ENCODE peak calls at places on chromosome 3, in eight cellular contexts. One of them, this sample, is unnamed.

GRCh38 chr3:82033186-82033585 is 271.7 kb upstream of the GBE1 start:
- DNase-seq in transverse colon: no peak
- DNase-seq in adipocyte: no peak
- DNase-seq in neuronal stem cell: no peak
- DNase-seq in astrocyte: no peak
- DNase-seq in ovary: no peak
- DNase-seq in IMR-90: no peak
- DNase-seq in GM23338: no peak
- DNase-seq in this sample: no peak

GRCh38 chr3:36525115-36525711 is 144.9 kb downstream of the STAC start:
- DNase-seq in transverse colon: no peak
- DNase-seq in adipocyte: peak; percentile 29
- DNase-seq in neuronal stem cell: no peak
- DNase-seq in astrocyte: peak; percentile 78
- DNase-seq in ovary: no peak
- DNase-seq in IMR-90: peak; percentile 4
- DNase-seq in GM23338: peak; percentile 8
- DNase-seq in this sample: no peak

GRCh38 chr3:38829404-38829803 is 13.4 kb upstream of the SCN10A start:
- DNase-seq in transverse colon: no peak
- DNase-seq in adipocyte: peak; percentile 73
- DNase-seq in neuronal stem cell: no peak
- DNase-seq in astrocyte: peak; percentile 73
- DNase-seq in ovary: no peak
- DNase-seq in IMR-90: peak; percentile 89
- DNase-seq in GM23338: no peak
- DNase-seq in this sample: no peak

GRCh38 chr3:73669268-73669667 is 44.5 kb upstream of the PDZRN3 start:
- DNase-seq in transverse colon: no peak
- DNase-seq in adipocyte: peak; percentile 30
- DNase-seq in neuronal stem cell: no peak
- DNase-seq in astrocyte: peak; percentile 32
- DNase-seq in ovary: no peak
- DNase-seq in IMR-90: peak; percentile 81
- DNase-seq in GM23338: no peak
- DNase-seq in this sample: no peak

GRCh38 chr3:169324454-169324789 is 339.1 kb downstream of the MECOM start:
- DNase-seq in transverse colon: no peak
- DNase-seq in adipocyte: no peak
- DNase-seq in neuronal stem cell: no peak
- DNase-seq in astrocyte: no peak
- DNase-seq in ovary: no peak
- DNase-seq in IMR-90: no peak
- DNase-seq in GM23338: no peak
- DNase-seq in this sample: no peak

GRCh38 chr3:155080692-155081091 is 573 bp downstream of the MME start:
- DNase-seq in transverse colon: no peak
- DNase-seq in adipocyte: peak; percentile 45
- DNase-seq in neuronal stem cell: no peak
- DNase-seq in astrocyte: no peak
- DNase-seq in ovary: no peak
- DNase-seq in IMR-90: no peak
- DNase-seq in GM23338: peak; percentile 6
- DNase-seq in this sample: no peak

GRCh38 chr3:124951511-124952390 is 17.2 kb upstream of the MUC13 start:
- DNase-seq in transverse colon: peak; percentile 76
- DNase-seq in adipocyte: no peak
- DNase-seq in neuronal stem cell: no peak
- DNase-seq in astrocyte: peak; percentile 55
- DNase-seq in ovary: no peak
- DNase-seq in IMR-90: peak; percentile 93
- DNase-seq in GM23338: no peak
- DNase-seq in this sample: no peak

GRCh38 chr3:52190294-52190841 is 7.6 kb upstream of the ALAS1 start:
- DNase-seq in transverse colon: no peak
- DNase-seq in adipocyte: peak; percentile 25
- DNase-seq in neuronal stem cell: no peak
- DNase-seq in astrocyte: peak; percentile 34
- DNase-seq in ovary: peak; percentile 88
- DNase-seq in IMR-90: peak; percentile 49
- DNase-seq in GM23338: no peak
- DNase-seq in this sample: no peak

GRCh38 chr3:133644768-133645167 is 17.0 kb downstream of the TOPBP1 start:
- DNase-seq in transverse colon: no peak
- DNase-seq in adipocyte: peak; percentile 88
- DNase-seq in neuronal stem cell: no peak
- DNase-seq in astrocyte: peak; percentile 85
- DNase-seq in ovary: no peak
- DNase-seq in IMR-90: peak; percentile 93
- DNase-seq in GM23338: no peak
- DNase-seq in this sample: no peak

GRCh38 chr3:173044998-173045397 is 96.0 kb downstream of the SPATA16 start:
- DNase-seq in transverse colon: no peak
- DNase-seq in adipocyte: no peak
- DNase-seq in neuronal stem cell: no peak
- DNase-seq in astrocyte: no peak
- DNase-seq in ovary: no peak
- DNase-seq in IMR-90: no peak
- DNase-seq in GM23338: no peak
- DNase-seq in this sample: no peak

DNA sequence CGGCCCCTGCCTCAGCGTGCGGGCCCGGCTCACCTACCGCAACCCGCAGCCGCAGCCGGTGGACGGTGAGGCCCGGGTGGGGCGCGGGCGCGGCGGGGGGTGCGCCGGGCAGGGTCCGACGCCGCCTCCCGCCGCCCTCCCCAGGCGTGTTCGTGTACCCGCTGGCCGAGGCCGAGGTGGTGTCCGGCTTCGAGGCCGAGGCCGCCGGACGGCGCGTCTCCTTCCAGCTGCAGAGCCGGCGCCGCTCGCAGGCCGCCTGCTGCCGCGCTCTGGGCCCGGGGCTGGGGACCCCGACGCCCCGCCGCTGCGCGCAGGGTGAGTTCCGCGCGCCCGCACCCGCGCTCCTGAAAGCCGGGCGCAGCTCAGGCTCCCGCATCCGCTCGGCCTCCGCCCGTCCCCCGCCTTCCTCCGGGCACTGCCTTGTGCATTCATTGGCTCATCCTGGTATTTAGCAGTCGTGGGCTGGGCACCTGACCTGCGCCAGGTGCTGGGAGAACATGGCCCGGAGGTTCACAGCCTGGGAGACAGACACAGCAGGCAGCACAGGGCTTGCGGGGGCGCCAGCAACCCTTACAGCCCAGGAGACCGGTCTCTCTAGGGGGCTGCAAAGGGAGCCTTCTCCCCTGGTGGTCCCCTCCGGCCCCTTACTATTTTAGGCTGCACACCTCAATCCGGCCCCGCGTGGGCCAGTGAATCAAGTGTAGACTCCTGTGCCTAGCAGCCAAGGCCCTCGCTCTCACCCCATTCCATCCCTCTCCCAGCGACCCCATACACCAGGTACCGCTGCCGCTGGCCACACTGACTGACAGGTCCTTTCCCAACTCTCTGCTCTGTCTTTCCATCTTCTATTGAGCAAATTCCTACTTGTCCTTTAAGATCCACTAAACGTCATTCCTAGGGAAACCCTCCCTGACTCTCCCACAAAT is 1.5 kb downstream of the VWA5B2 start:
- DNase-seq in transverse colon: peak; percentile 33
- DNase-seq in adipocyte: peak; percentile 14
- DNase-seq in neuronal stem cell: no peak
- DNase-seq in astrocyte: no peak
- DNase-seq in ovary: no peak
- DNase-seq in IMR-90: no peak
- DNase-seq in GM23338: peak; percentile 65
- DNase-seq in this sample: no peak
- H3K27me3 ChIP-seq in transverse colon: peaks cover 76% of the 10 kb centered on the region
- H3K27me3 ChIP-seq in adipocyte: peaks cover 43% of the 10 kb centered on the region
- H3K27me3 ChIP-seq in neuronal stem cell: peaks cover 56% of the 10 kb centered on the region
- H3K27me3 ChIP-seq in astrocyte: peaks cover 45% of the 10 kb centered on the region
- H3K27me3 ChIP-seq in ovary: no peaks in the 10 kb centered on the region
- H3K27me3 ChIP-seq in IMR-90: peaks cover 65% of the 10 kb centered on the region
- H3K27me3 ChIP-seq in GM23338: peaks cover 78% of the 10 kb centered on the region
- H3K27me3 ChIP-seq in this sample: no peaks in the 10 kb centered on the region

GRCh38 chr3:58463181-58463941 is 28.5 kb upstream of the KCTD6 start:
- DNase-seq in transverse colon: peak; percentile 78
- DNase-seq in adipocyte: peak; percentile 76
- DNase-seq in neuronal stem cell: peak; percentile 35
- DNase-seq in astrocyte: peak; percentile 8
- DNase-seq in ovary: peak; percentile 63
- DNase-seq in IMR-90: peak; percentile 85
- DNase-seq in GM23338: peak; percentile 88
- DNase-seq in this sample: no peak
- H3K4me3 ChIP-seq in transverse colon: peak overlapping the region; percentile 1
- H3K4me3 ChIP-seq in adipocyte: peak overlapping the region; percentile 64
- H3K4me3 ChIP-seq in neuronal stem cell: no peak overlapping the region
- H3K4me3 ChIP-seq in astrocyte: no peak overlapping the region
- H3K4me3 ChIP-seq in ovary: peak overlapping the region; percentile 10
- H3K4me3 ChIP-seq in IMR-90: no peak overlapping the region
- H3K4me3 ChIP-seq in GM23338: peak overlapping the region; percentile 9
- H3K4me3 ChIP-seq in this sample: no peak overlapping the region

GRCh38 chr3:10978956-10979355 is 13.6 kb upstream of the SLC6A1 start:
- DNase-seq in transverse colon: no peak
- DNase-seq in adipocyte: no peak
- DNase-seq in neuronal stem cell: no peak
- DNase-seq in astrocyte: no peak
- DNase-seq in ovary: no peak
- DNase-seq in IMR-90: no peak
- DNase-seq in GM23338: no peak
- DNase-seq in this sample: no peak
- H3K27me3 ChIP-seq in transverse colon: peaks cover 2% of the 10 kb centered on the region
- H3K27me3 ChIP-seq in adipocyte: peaks cover 25% of the 10 kb centered on the region
- H3K27me3 ChIP-seq in neuronal stem cell: no peaks in the 10 kb centered on the region
- H3K27me3 ChIP-seq in astrocyte: no peaks in the 10 kb centered on the region
- H3K27me3 ChIP-seq in ovary: no peaks in the 10 kb centered on the region
- H3K27me3 ChIP-seq in IMR-90: peaks cover 17% of the 10 kb centered on the region
- H3K27me3 ChIP-seq in GM23338: no peaks in the 10 kb centered on the region
- H3K27me3 ChIP-seq in this sample: no peaks in the 10 kb centered on the region

DNA sequence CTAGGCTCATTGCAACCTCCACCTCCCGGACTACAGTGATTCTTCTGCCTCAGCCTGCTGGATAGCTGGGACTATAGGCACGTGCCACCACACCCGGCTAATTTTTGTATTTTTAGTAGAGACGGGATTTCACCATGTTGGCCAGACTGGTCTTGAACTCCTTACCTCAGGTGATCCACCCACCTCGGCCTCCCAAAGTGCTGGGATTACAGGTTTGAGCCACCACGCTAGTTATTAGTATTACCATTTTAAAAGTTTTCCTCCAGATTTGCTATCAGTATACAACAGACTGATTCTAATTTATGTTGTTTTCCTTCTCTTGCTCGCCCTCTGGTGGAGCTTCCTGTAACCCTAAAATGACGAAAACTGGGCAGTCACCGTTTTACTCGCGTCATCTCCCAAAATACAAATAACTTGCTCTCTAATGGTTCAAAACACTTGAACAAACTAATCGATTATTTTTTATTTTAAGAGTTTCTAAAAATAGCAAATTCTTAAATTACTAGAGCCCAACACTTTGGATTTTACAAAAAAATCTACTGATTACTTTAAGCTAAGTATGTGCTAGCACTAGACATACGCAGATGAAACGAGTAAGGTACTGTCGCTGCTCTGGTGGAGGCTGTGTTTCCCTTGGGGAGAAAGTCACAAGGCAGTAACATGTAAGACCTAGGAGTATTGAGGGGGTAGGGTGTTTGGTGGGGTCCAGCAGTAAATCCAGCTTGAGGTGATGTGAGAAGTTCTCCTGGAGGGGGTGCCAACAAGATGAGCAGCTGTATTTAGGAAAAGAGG is 203.3 kb downstream of the MBNL1 start:
- DNase-seq in transverse colon: peak; percentile 77
- DNase-seq in adipocyte: peak; percentile 87
- DNase-seq in neuronal stem cell: peak; percentile 41
- DNase-seq in astrocyte: peak; percentile 32
- DNase-seq in ovary: peak; percentile 66
- DNase-seq in IMR-90: peak; percentile 54
- DNase-seq in GM23338: peak; percentile 79
- DNase-seq in this sample: peak; percentile 44
- H3K4me3 ChIP-seq in transverse colon: no peak overlapping the region
- H3K4me3 ChIP-seq in adipocyte: peak overlapping the region; percentile 53
- H3K4me3 ChIP-seq in neuronal stem cell: no peak overlapping the region
- H3K4me3 ChIP-seq in astrocyte: no peak overlapping the region
- H3K4me3 ChIP-seq in ovary: no peak overlapping the region
- H3K4me3 ChIP-seq in IMR-90: no peak overlapping the region
- H3K4me3 ChIP-seq in GM23338: no peak overlapping the region
- H3K4me3 ChIP-seq in this sample: no peak overlapping the region

This sample was measured in GM06990.